ENCODE peak calls at places on chromosomes 3 and 15, in five cellular contexts. M is AG09309, S is nephron progenitor cell, J is heart left ventricle, C is foreskin fibroblast. U is an unnamed sample.

GRCh38 chr3:46717447-46718231 is at the start of gene PRSS50:
- DNase-seq in S (no peak), J (peak), C (no peak), M (no peak), U (no peak)

GRCh38 chr3:123089611-123090301 is 22.9 kb downstream of the PDIA5 start:
- DNase-seq in S (no peak), M (no peak), C (peak), J (peak), U (no peak)

GRCh38 chr3:17938313-17938712 is 195.9 kb upstream of the TBC1D5 start:
- DNase-seq in C (no peak), M (no peak), S (no peak), J (no peak), U (no peak)

GRCh38 chr15:63703641-63704040 is 106.5 kb downstream of the FBXL22 start:
- DNase-seq in C (no peak), S (no peak), M (no peak), J (no peak), U (no peak)

GRCh38 chr3:146180376-146180775 is 19.4 kb upstream of the PLOD2 start:
- DNase-seq in C (no peak), J (no peak), S (no peak), M (no peak), U (no peak)

GRCh38 chr15:26736502-26737248 is 36.2 kb downstream of the GABRB3 start:
- DNase-seq in C (no peak), J (no peak), S (no peak), M (no peak), U (peak)

GRCh38 chr3:45575491-45575923 is 19.0 kb upstream of the LIMD1 start:
- DNase-seq in M (no peak), J (no peak), C (peak), S (no peak), U (no peak)

GRCh38 chr3:70065666-70066253 is 66.2 kb downstream of the SAMMSON start:
- DNase-seq in S (peak), C (no peak), J (no peak), M (no peak), U (peak)

GRCh38 chr15:66786222-66786621 is 84.2 kb downstream of the SMAD6 start:
- DNase-seq in M (no peak), J (no peak), C (no peak), S (no peak), U (no peak)

GRCh38 chr15:65400760-65401606 is 21.8 kb downstream of the IGDCC4 start:
- DNase-seq in S (peak), C (peak), M (no peak), J (no peak), U (peak)

GRCh38 chr3:50503504-50503903 is at the start of gene CACNA2D2:
- DNase-seq in C (peak), M (no peak), S (peak), J (peak), U (peak)

GRCh38 chr3:162892921-162893793 is 1396.5 kb downstream of the OTOL1 start:
- DNase-seq in S (no peak), C (no peak), J (no peak), M (no peak), U (no peak)

GRCh38 chr3:48596157-48596556 is 1.0 kb upstream of the COL7A1 start:
- DNase-seq in S (no peak), M (no peak), C (peak), J (peak), U (peak)

GRCh38 chr3:159620281-159620680 is 368.4 kb upstream of the IL12A start:
- DNase-seq in C (peak), S (no peak), M (no peak), J (no peak), U (no peak)

GRCh38 chr3:140628606-140629005 is 49.3 kb upstream of the TRIM42 start:
- DNase-seq in M (no peak), S (no peak), J (no peak), C (no peak), U (no peak)

GRCh38 chr3:69719723-69720122 is 19.5 kb upstream of the MITF start:
- DNase-seq in S (no peak), J (no peak), M (no peak), C (no peak), U (no peak)

GRCh38 chr3:123765475-123766166 is 118.5 kb downstream of the MYLK start:
- DNase-seq in S (no peak), C (peak), M (no peak), J (no peak), U (no peak)

GRCh38 chr15:94135748-94136147 is 95.6 kb upstream of the MCTP2 start:
- DNase-seq in C (peak), M (no peak), S (no peak), J (no peak), U (no peak)

GRCh38 chr15:34582461-34583357 is 742 bp downstream of the GOLGA8B start:
- DNase-seq in J (peak), S (peak), C (peak), M (no peak), U (peak)

GRCh38 chr3:63795438-63795837 is 23.7 kb upstream of the C3orf49 start:
- DNase-seq in J (no peak), S (no peak), M (no peak), C (no peak), U (no peak)

GRCh38 chr3:63791974-63792373 is 27.1 kb upstream of the C3orf49 start:
- DNase-seq in C (peak), S (no peak), M (peak), J (no peak), U (no peak)
- TF ChIP-seq CTCF in C (peak), S (no peak), M (peak), J (peak), U (no peak)

GRCh38 chr15:59917504-59918157 is 86.5 kb upstream of the FOXB1 start:
- DNase-seq in S (peak), C (peak), J (no peak), M (no peak), U (peak)
- TF ChIP-seq CTCF in S (peak), C (peak), J (peak), M (peak), U (peak)

GRCh38 chr3:127694467-127695215 is 21.9 kb downstream of the ABTB1 start:
- DNase-seq in M (no peak), J (peak), C (peak), S (no peak), U (peak)
- TF ChIP-seq CTCF in M (peak), J (peak), C (peak), S (no peak), U (no peak)

GRCh38 chr15:51533672-51534398 is 88.7 kb downstream of the DMXL2 start:
- DNase-seq in J (no peak), C (no peak), S (no peak), M (no peak), U (no peak)

DNA sequence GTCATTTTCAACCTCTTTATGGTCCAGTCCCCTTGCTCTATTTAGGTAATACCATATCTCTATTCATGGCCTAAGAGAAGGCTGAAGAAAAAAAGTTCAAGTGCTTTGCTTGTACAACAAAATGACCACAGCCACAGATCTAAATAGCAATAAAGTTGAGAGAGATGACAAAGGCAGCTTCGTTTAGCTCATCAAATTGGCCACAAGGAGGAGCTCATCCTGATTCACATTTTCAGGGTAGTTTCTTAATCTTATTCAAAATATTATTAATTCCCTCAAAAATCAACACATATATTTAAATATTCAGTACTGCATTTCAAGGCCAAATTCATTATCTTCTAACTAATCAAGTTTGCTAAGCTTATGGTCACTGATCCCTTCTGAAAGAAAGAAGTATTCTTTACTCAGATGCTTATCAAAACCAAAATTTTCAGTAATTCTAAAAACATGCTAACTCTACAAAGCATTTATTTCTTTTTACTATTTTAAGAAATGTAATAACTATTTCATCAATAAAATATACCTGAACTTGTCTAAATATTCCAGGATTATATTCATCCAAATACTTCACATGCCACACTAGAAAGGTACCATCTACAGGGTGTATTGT is 85.5 kb downstream of the DMXL2 start:
- DNase-seq in J (no peak), C (peak), S (no peak), M (no peak), U (no peak)
- TF ChIP-seq CTCF in J (peak), C (peak), S (peak), M (peak), U (peak)

GRCh38 chr3:111615880-111616279 is 20.7 kb upstream of the ZBED2 start:
- DNase-seq in J (no peak), S (no peak), C (no peak), M (no peak), U (no peak)

GRCh38 chr3:111616417-111617105 is 21.4 kb upstream of the ZBED2 start:
- DNase-seq in J (no peak), M (no peak), C (peak), S (no peak), U (no peak)

GRCh38 chr3:111618945-111619344 is 23.8 kb upstream of the ZBED2 start:
- DNase-seq in J (no peak), S (no peak), M (no peak), C (no peak), U (no peak)

GRCh38 chr3:111617912-111618601 is 22.9 kb upstream of the ZBED2 start:
- DNase-seq in M (no peak), J (no peak), S (no peak), C (no peak), U (no peak)

GRCh38 chr3:111617406-111617805 is 22.3 kb upstream of the ZBED2 start:
- DNase-seq in M (no peak), S (no peak), C (no peak), J (no peak), U (no peak)
- TF ChIP-seq CTCF in M (no peak), S (no peak), C (no peak), J (no peak), U (no peak)

DNA sequence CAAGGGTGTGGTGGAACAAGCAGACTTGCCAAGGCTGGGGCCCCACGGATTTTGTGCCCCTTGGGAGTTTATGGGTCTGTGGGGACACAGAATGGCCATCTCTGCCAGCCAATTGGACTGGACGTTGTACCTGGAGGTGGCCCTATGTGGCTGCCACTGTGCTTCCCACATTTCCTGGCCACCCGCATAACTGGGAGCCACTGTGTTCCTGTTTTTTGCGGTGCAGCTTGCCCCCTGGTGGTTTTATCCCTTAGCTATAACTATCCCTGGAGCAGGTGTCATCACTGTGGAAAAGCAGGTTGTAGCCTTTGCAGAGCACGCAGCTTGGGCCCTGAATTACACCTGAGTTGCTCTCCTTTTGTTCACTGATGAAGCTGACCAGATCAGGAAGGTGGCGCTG is 306.3 kb downstream of the ZPLD1 start:
- DNase-seq in S (no peak), J (no peak), C (no peak), M (no peak), U (no peak)
- TF ChIP-seq CTCF in S (peak), J (peak), C (no peak), M (no peak), U (no peak)

GRCh38 chr15:40065166-40065565 is 26.2 kb upstream of the SRP14 start:
- DNase-seq in J (no peak), C (no peak), S (no peak), M (no peak), U (no peak)
- TF ChIP-seq CTCF in J (no peak), C (no peak), S (no peak), M (no peak), U (no peak)

GRCh38 chr3:155190686-155191085 is 102.8 kb downstream of the STRIT1 start:
- DNase-seq in M (no peak), C (peak), S (no peak), J (no peak), U (no peak)

GRCh38 chr3:155185623-155186022 is 105.5 kb downstream of the MME start:
- DNase-seq in C (peak), M (peak), S (no peak), J (no peak), U (no peak)

GRCh38 chr3:155192957-155193746 is 100.3 kb downstream of the STRIT1 start:
- DNase-seq in M (no peak), J (no peak), S (no peak), C (peak), U (no peak)

GRCh38 chr3:155188036-155188435 is 105.4 kb downstream of the STRIT1 start:
- DNase-seq in J (no peak), M (no peak), C (peak), S (no peak), U (no peak)

GRCh38 chr3:155189478-155189877 is 104.0 kb downstream of the STRIT1 start:
- DNase-seq in M (no peak), C (peak), S (no peak), J (no peak), U (no peak)
- TF ChIP-seq CTCF in M (no peak), C (no peak), S (no peak), J (no peak), U (no peak)

U was measured in glutamatergic neuron.